ENCODE peak calls at places on chromosomes 16 and 17, in eight cellular contexts. M, P, L, B, I, W, Y and Z are unnamed samples.

GRCh38 chr17:64608571-64608981 is 53.5 kb downstream of the SMURF2 start:
- DNase-seq in P (no peak), I (peak; percentile 29), W (no peak), Y (no peak), L (no peak), M (no peak), B (no peak), Z (no peak)

GRCh38 chr16:87956771-87957279 is 5.6 kb downstream of the BANP start:
- DNase-seq in M (peak; percentile 34), Y (no peak), I (no peak), P (no peak), B (peak; percentile 32), W (peak; percentile 46), L (no peak), Z (peak; percentile 72)

GRCh38 chr17:3557768-3558583 is at the start of gene TRPV3:
- DNase-seq in Y (peak; percentile 84), W (peak; percentile 56), P (peak; percentile 36), M (peak; percentile 64), L (no peak), B (no peak), I (no peak), Z (no peak)

GRCh38 chr17:7133424-7133823 is 18.8 kb upstream of the ASGR2 start:
- DNase-seq in I (peak; percentile 32), L (no peak), B (no peak), M (no peak), W (peak; percentile 40), Y (peak; percentile 32), P (no peak), Z (peak; percentile 17)

GRCh38 chr17:70405492-70406220 is 236.3 kb downstream of the KCNJ2 start:
- DNase-seq in M (peak; percentile 84), Y (no peak), I (peak; percentile 53), B (peak; percentile 71), P (no peak), W (no peak), L (no peak), Z (peak; percentile 94)

GRCh38 chr16:10080031-10080772 is 102.0 kb downstream of the GRIN2A start:
- DNase-seq in B (no peak), L (no peak), M (peak; percentile 86), I (peak; percentile 82), P (peak; percentile 36), Y (no peak), W (no peak), Z (peak; percentile 52)

GRCh38 chr17:46135126-46135812 is 58.0 kb downstream of the KANSL1 start:
- DNase-seq in M (no peak), L (no peak), P (no peak), B (no peak), Y (no peak), W (no peak), I (peak; percentile 67), Z (peak; percentile 52)

GRCh38 chr16:4860727-4861342 is 13.6 kb downstream of the UBN1 start:
- DNase-seq in L (no peak), M (no peak), I (no peak), P (no peak), W (no peak), B (no peak), Y (no peak), Z (no peak)

GRCh38 chr17:29212681-29213121 is 32.5 kb upstream of the MYO18A start:
- DNase-seq in I (peak; percentile 41), M (no peak), B (no peak), Y (no peak), P (no peak), L (no peak), W (no peak), Z (no peak)

GRCh38 chr17:75753514-75754377 is 11.2 kb downstream of the GALK1 start:
- DNase-seq in L (peak; percentile 83), M (no peak), P (peak; percentile 78), I (peak; percentile 87), B (no peak), W (peak; percentile 82), Y (peak; percentile 74), Z (peak; percentile 82)

GRCh38 chr17:74852237-74853047 is 7.2 kb downstream of the GRIN2C start:
- DNase-seq in B (no peak), W (peak; percentile 76), M (no peak), Y (peak; percentile 27), I (peak; percentile 32), P (no peak), L (no peak), Z (peak; percentile 35)

GRCh38 chr17:35082073-35082657 is 18.7 kb upstream of the RFFL start:
- DNase-seq in Y (no peak), I (peak; percentile 76), W (no peak), B (no peak), P (no peak), M (peak; percentile 82), L (no peak), Z (peak; percentile 74)

GRCh38 chr16:77212736-77213541 is 13.7 kb downstream of the SYCE1L start:
- DNase-seq in L (peak; percentile 86), Y (peak; percentile 75), M (no peak), I (peak; percentile 51), B (peak; percentile 78), P (peak; percentile 59), W (peak; percentile 81), Z (peak; percentile 55)

GRCh38 chr16:87675111-87675510 is 72.8 kb downstream of the JPH3 start:
- DNase-seq in M (no peak), P (no peak), Y (no peak), W (no peak), B (no peak), I (no peak), L (no peak), Z (no peak)

GRCh38 chr17:61279476-61280145 is 120.0 kb upstream of the TBX2 start:
- DNase-seq in Y (no peak), M (no peak), P (no peak), L (no peak), B (no peak), I (peak; percentile 19), W (no peak), Z (no peak)

GRCh38 chr17:57783338-57783742 is 38.2 kb upstream of the CCDC182 start:
- DNase-seq in M (no peak), I (peak; percentile 46), B (peak; percentile 84), P (peak; percentile 70), W (peak; percentile 88), L (peak; percentile 74), Y (peak; percentile 62), Z (peak; percentile 51)

GRCh38 chr17:45243750-45244149 is 18.1 kb downstream of the SPATA32 start:
- DNase-seq in M (no peak), P (no peak), W (no peak), Y (peak; percentile 82), L (no peak), B (no peak), I (no peak), Z (no peak)

DNA sequence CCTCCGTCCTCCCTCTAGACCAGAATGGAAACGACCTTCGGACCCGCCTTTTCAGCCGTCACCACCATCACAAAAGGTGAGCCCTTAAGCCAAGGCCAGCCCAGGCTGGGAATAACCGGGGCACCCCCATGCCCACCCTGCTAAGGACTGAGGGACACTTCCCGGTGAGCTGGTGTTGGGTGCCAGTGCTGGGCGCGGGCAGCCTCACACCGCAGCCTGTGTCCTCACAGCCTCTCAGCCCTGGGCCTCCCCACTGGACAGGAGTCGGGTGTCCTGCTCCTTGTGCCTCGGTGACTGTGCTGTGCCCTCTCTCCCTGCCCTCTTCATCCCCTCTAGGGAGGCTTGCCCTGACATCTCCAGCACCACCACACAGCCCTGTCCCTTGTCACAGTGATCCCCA is 10.3 kb downstream of the TRAF7 start:
- DNase-seq in I (no peak), L (no peak), B (no peak), M (no peak), P (no peak), W (no peak), Y (no peak), Z (no peak)
- H3K4me1 ChIP-seq in I (peaks cover 10% of the 10 kb centered on the region), L (peaks cover under 1% of the 10 kb centered on the region), B (peaks cover 5% of the 10 kb centered on the region), M (peaks cover 41% of the 10 kb centered on the region), P (peaks cover 5% of the 10 kb centered on the region), W (no peaks in the 10 kb centered on the region), Y (peaks cover 31% of the 10 kb centered on the region), Z (no peaks in the 10 kb centered on the region)

GRCh38 chr17:73230088-73230487 is 31.6 kb downstream of the CPSF4L start:
- DNase-seq in L (no peak), W (no peak), Y (no peak), I (no peak), P (no peak), M (no peak), B (no peak), Z (no peak)
- H3K4me1 ChIP-seq in L (peaks cover 8% of the 10 kb centered on the region), W (peaks cover 32% of the 10 kb centered on the region), Y (peaks cover 59% of the 10 kb centered on the region), I (peaks cover 51% of the 10 kb centered on the region), P (peaks cover 56% of the 10 kb centered on the region), M (peaks cover 45% of the 10 kb centered on the region), B (peaks cover 54% of the 10 kb centered on the region), Z (peaks cover 14% of the 10 kb centered on the region)

GRCh38 chr16:70751593-70751992 is 49.4 kb downstream of the VAC14 start:
- DNase-seq in B (no peak), L (no peak), I (no peak), P (no peak), W (no peak), M (no peak), Y (peak; percentile 33), Z (no peak)

GRCh38 chr16:70749681-70750601 is 51.0 kb downstream of the VAC14 start:
- DNase-seq in P (no peak), I (no peak), B (no peak), W (no peak), M (no peak), Y (no peak), L (peak; percentile 72), Z (peak; percentile 16)

GRCh38 chr16:70749006-70749678 is 51.8 kb downstream of the VAC14 start:
- DNase-seq in W (no peak), L (no peak), B (no peak), M (peak; percentile 54), I (no peak), Y (peak; percentile 76), P (no peak), Z (no peak)

GRCh38 chr16:70752381-70752780 is 48.6 kb downstream of the VAC14 start:
- DNase-seq in B (no peak), P (no peak), I (no peak), L (no peak), Y (no peak), M (no peak), W (no peak), Z (no peak)

GRCh38 chr16:70750893-70751467 is 50.0 kb downstream of the VAC14 start:
- DNase-seq in I (no peak), W (no peak), Y (peak; percentile 63), L (peak; percentile 73), B (no peak), M (no peak), P (peak; percentile 92), Z (peak; percentile 15)
- H3K4me1 ChIP-seq in I (peaks cover 73% of the 10 kb centered on the region), W (no peaks in the 10 kb centered on the region), Y (peaks cover 67% of the 10 kb centered on the region), L (peaks cover 27% of the 10 kb centered on the region), B (peaks cover 70% of the 10 kb centered on the region), M (peaks cover 43% of the 10 kb centered on the region), P (peaks cover 70% of the 10 kb centered on the region), Z (no peaks in the 10 kb centered on the region)

DNA sequence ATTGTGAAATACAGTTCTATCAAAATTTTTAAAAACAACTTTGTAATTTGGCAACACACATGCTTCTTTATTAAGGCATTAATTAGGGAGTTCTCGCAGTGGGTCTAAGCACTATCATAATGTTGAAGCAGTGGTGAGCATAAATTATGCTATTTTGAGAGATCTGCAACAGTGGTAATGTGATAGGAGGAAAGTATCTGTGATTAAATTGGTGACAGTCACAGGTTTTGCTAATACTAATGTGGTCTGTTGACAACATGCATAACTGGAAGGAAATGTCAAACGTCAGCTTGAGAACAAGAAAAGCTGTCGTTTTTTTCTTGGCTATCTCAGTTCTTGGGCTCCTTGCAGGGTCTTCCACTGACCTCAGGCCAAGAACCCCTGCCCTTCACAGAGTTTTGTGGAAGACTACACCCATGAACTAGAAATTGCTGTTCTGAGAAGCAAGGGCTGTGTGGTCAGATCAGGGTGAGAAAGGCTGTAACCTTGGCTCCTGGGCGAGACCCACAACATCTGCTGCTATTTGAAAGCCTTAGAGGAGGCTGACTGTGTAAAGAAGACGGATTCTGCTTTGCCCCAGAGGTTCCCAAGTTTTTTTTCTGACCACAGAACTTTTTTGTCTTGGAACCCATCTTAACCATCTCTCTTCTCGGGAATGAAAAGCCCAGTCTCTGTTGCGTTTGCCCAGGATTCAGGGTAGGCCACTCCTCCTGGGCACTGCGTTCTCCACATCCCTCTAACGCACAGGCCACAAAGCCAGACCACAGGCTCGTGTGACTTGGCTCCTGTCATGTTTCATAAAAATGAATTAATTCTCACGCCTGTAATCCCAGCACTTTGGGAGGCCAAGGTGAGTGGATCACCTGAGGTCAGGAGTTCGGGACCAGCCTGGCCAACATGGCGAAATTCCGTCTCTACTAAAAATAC is 13.9 kb downstream of the ATP2A1 start:
- DNase-seq in P (no peak), Y (no peak), I (no peak), W (no peak), L (no peak), M (no peak), B (no peak), Z (no peak)
- H3K4me1 ChIP-seq in P (peaks cover 15% of the 10 kb centered on the region), Y (no peaks in the 10 kb centered on the region), I (no peaks in the 10 kb centered on the region), W (no peaks in the 10 kb centered on the region), L (no peaks in the 10 kb centered on the region), M (no peaks in the 10 kb centered on the region), B (no peaks in the 10 kb centered on the region), Z (no peaks in the 10 kb centered on the region)